ENCODE peak calls at places on chromosome 17, in ten cellular contexts. One of them, this sample, is unnamed.

GRCh38 chr17:30005709-30006320 is 64.4 kb downstream of the EFCAB5 start:
- DNase-seq in activated naive CD8-positive, alpha-beta T cell treated with anti-CD3 and anti-CD28 coated beads, Interleukin-2, amount 50 U/mL, for 24 hours: no peak
- DNase-seq in IMR-90: peak
- DNase-seq in left ventricle myocardium superior: no peak
- DNase-seq in GM20000: no peak
- DNase-seq in A549: no peak
- DNase-seq in natural killer cell treated with Interleukin-12 subunit alpha and Interleukin-12 subunit beta and Interleukin-15 and Interleukin-18, amount 100 ng/mL, for 72 hours: no peak
- DNase-seq in activated gamma-delta T cell: no peak
- DNase-seq in stimulated activated CD4-positive, alpha-beta T cell treated with anti-CD3 and anti-CD28 coated beads, Interleukin-2, amount 100 ng/mL, for 24 hours: no peak
- DNase-seq in NCI-H1105 treated with DMSO at 0.1 percent for 48 hours: no peak
- DNase-seq in this sample: no peak

GRCh38 chr17:38578229-38578628 is 27.5 kb downstream of the SRCIN1 start:
- DNase-seq in stimulated activated CD4-positive, alpha-beta T cell treated with anti-CD3 and anti-CD28 coated beads, Interleukin-2, amount 100 ng/mL, for 24 hours: no peak
- DNase-seq in left ventricle myocardium superior: no peak
- DNase-seq in A549: no peak
- DNase-seq in IMR-90: no peak
- DNase-seq in activated gamma-delta T cell: no peak
- DNase-seq in GM20000: no peak
- DNase-seq in activated naive CD8-positive, alpha-beta T cell treated with anti-CD3 and anti-CD28 coated beads, Interleukin-2, amount 50 U/mL, for 24 hours: no peak
- DNase-seq in NCI-H1105 treated with DMSO at 0.1 percent for 48 hours: no peak
- DNase-seq in natural killer cell treated with Interleukin-12 subunit alpha and Interleukin-12 subunit beta and Interleukin-15 and Interleukin-18, amount 100 ng/mL, for 72 hours: no peak
- DNase-seq in this sample: no peak

GRCh38 chr17:22694362-22695227 is 1002.3 kb downstream of the KCNJ18 start:
- DNase-seq in natural killer cell treated with Interleukin-12 subunit alpha and Interleukin-12 subunit beta and Interleukin-15 and Interleukin-18, amount 100 ng/mL, for 72 hours: no peak
- DNase-seq in activated gamma-delta T cell: no peak
- DNase-seq in GM20000: no peak
- DNase-seq in NCI-H1105 treated with DMSO at 0.1 percent for 48 hours: no peak
- DNase-seq in activated naive CD8-positive, alpha-beta T cell treated with anti-CD3 and anti-CD28 coated beads, Interleukin-2, amount 50 U/mL, for 24 hours: no peak
- DNase-seq in IMR-90: no peak
- DNase-seq in stimulated activated CD4-positive, alpha-beta T cell treated with anti-CD3 and anti-CD28 coated beads, Interleukin-2, amount 100 ng/mL, for 24 hours: no peak
- DNase-seq in A549: no peak
- DNase-seq in left ventricle myocardium superior: no peak
- DNase-seq in this sample: no peak

GRCh38 chr17:15398291-15398690 is 56.9 kb upstream of the TEKT3 start:
- DNase-seq in left ventricle myocardium superior: no peak
- DNase-seq in IMR-90: peak
- DNase-seq in activated gamma-delta T cell: no peak
- DNase-seq in natural killer cell treated with Interleukin-12 subunit alpha and Interleukin-12 subunit beta and Interleukin-15 and Interleukin-18, amount 100 ng/mL, for 72 hours: no peak
- DNase-seq in activated naive CD8-positive, alpha-beta T cell treated with anti-CD3 and anti-CD28 coated beads, Interleukin-2, amount 50 U/mL, for 24 hours: no peak
- DNase-seq in NCI-H1105 treated with DMSO at 0.1 percent for 48 hours: no peak
- DNase-seq in stimulated activated CD4-positive, alpha-beta T cell treated with anti-CD3 and anti-CD28 coated beads, Interleukin-2, amount 100 ng/mL, for 24 hours: no peak
- DNase-seq in A549: no peak
- DNase-seq in GM20000: no peak
- DNase-seq in this sample: no peak

GRCh38 chr17:81720267-81721071 is 8.4 kb downstream of the SLC25A10 start:
- DNase-seq in natural killer cell treated with Interleukin-12 subunit alpha and Interleukin-12 subunit beta and Interleukin-15 and Interleukin-18, amount 100 ng/mL, for 72 hours: no peak
- DNase-seq in GM20000: no peak
- DNase-seq in A549: no peak
- DNase-seq in stimulated activated CD4-positive, alpha-beta T cell treated with anti-CD3 and anti-CD28 coated beads, Interleukin-2, amount 100 ng/mL, for 24 hours: no peak
- DNase-seq in activated naive CD8-positive, alpha-beta T cell treated with anti-CD3 and anti-CD28 coated beads, Interleukin-2, amount 50 U/mL, for 24 hours: no peak
- DNase-seq in left ventricle myocardium superior: no peak
- DNase-seq in IMR-90: no peak
- DNase-seq in activated gamma-delta T cell: no peak
- DNase-seq in NCI-H1105 treated with DMSO at 0.1 percent for 48 hours: no peak
- DNase-seq in this sample: no peak

GRCh38 chr17:8490256-8491023 is 54.8 kb downstream of the NDEL1 start:
- DNase-seq in GM20000: no peak
- DNase-seq in NCI-H1105 treated with DMSO at 0.1 percent for 48 hours: no peak
- DNase-seq in activated gamma-delta T cell: no peak
- DNase-seq in stimulated activated CD4-positive, alpha-beta T cell treated with anti-CD3 and anti-CD28 coated beads, Interleukin-2, amount 100 ng/mL, for 24 hours: no peak
- DNase-seq in activated naive CD8-positive, alpha-beta T cell treated with anti-CD3 and anti-CD28 coated beads, Interleukin-2, amount 50 U/mL, for 24 hours: no peak
- DNase-seq in A549: no peak
- DNase-seq in natural killer cell treated with Interleukin-12 subunit alpha and Interleukin-12 subunit beta and Interleukin-15 and Interleukin-18, amount 100 ng/mL, for 72 hours: no peak
- DNase-seq in left ventricle myocardium superior: no peak
- DNase-seq in IMR-90: no peak
- DNase-seq in this sample: no peak

GRCh38 chr17:75153854-75154194 is 488 bp downstream of the JPT1 start:
- DNase-seq in natural killer cell treated with Interleukin-12 subunit alpha and Interleukin-12 subunit beta and Interleukin-15 and Interleukin-18, amount 100 ng/mL, for 72 hours: no peak
- DNase-seq in stimulated activated CD4-positive, alpha-beta T cell treated with anti-CD3 and anti-CD28 coated beads, Interleukin-2, amount 100 ng/mL, for 24 hours: peak
- DNase-seq in left ventricle myocardium superior: peak
- DNase-seq in IMR-90: no peak
- DNase-seq in A549: no peak
- DNase-seq in GM20000: no peak
- DNase-seq in activated gamma-delta T cell: no peak
- DNase-seq in activated naive CD8-positive, alpha-beta T cell treated with anti-CD3 and anti-CD28 coated beads, Interleukin-2, amount 50 U/mL, for 24 hours: peak
- DNase-seq in NCI-H1105 treated with DMSO at 0.1 percent for 48 hours: peak
- DNase-seq in this sample: no peak

GRCh38 chr17:45287526-45288264 is 25.8 kb upstream of the SPATA32 start:
- DNase-seq in natural killer cell treated with Interleukin-12 subunit alpha and Interleukin-12 subunit beta and Interleukin-15 and Interleukin-18, amount 100 ng/mL, for 72 hours: no peak
- DNase-seq in activated gamma-delta T cell: no peak
- DNase-seq in IMR-90: no peak
- DNase-seq in stimulated activated CD4-positive, alpha-beta T cell treated with anti-CD3 and anti-CD28 coated beads, Interleukin-2, amount 100 ng/mL, for 24 hours: no peak
- DNase-seq in A549: no peak
- DNase-seq in activated naive CD8-positive, alpha-beta T cell treated with anti-CD3 and anti-CD28 coated beads, Interleukin-2, amount 50 U/mL, for 24 hours: no peak
- DNase-seq in NCI-H1105 treated with DMSO at 0.1 percent for 48 hours: peak
- DNase-seq in GM20000: no peak
- DNase-seq in left ventricle myocardium superior: peak
- DNase-seq in this sample: no peak

GRCh38 chr17:44081681-44082080 is 11.1 kb downstream of the G6PC3 start:
- DNase-seq in A549: no peak
- DNase-seq in NCI-H1105 treated with DMSO at 0.1 percent for 48 hours: no peak
- DNase-seq in GM20000: no peak
- DNase-seq in stimulated activated CD4-positive, alpha-beta T cell treated with anti-CD3 and anti-CD28 coated beads, Interleukin-2, amount 100 ng/mL, for 24 hours: no peak
- DNase-seq in activated gamma-delta T cell: no peak
- DNase-seq in left ventricle myocardium superior: no peak
- DNase-seq in activated naive CD8-positive, alpha-beta T cell treated with anti-CD3 and anti-CD28 coated beads, Interleukin-2, amount 50 U/mL, for 24 hours: no peak
- DNase-seq in natural killer cell treated with Interleukin-12 subunit alpha and Interleukin-12 subunit beta and Interleukin-15 and Interleukin-18, amount 100 ng/mL, for 72 hours: no peak
- DNase-seq in IMR-90: no peak
- DNase-seq in this sample: no peak

GRCh38 chr17:67136191-67137025 is 92.1 kb downstream of the CACNG1 start:
- DNase-seq in GM20000: no peak
- DNase-seq in activated naive CD8-positive, alpha-beta T cell treated with anti-CD3 and anti-CD28 coated beads, Interleukin-2, amount 50 U/mL, for 24 hours: no peak
- DNase-seq in natural killer cell treated with Interleukin-12 subunit alpha and Interleukin-12 subunit beta and Interleukin-15 and Interleukin-18, amount 100 ng/mL, for 72 hours: no peak
- DNase-seq in IMR-90: peak
- DNase-seq in left ventricle myocardium superior: no peak
- DNase-seq in activated gamma-delta T cell: no peak
- DNase-seq in NCI-H1105 treated with DMSO at 0.1 percent for 48 hours: no peak
- DNase-seq in stimulated activated CD4-positive, alpha-beta T cell treated with anti-CD3 and anti-CD28 coated beads, Interleukin-2, amount 100 ng/mL, for 24 hours: no peak
- DNase-seq in A549: no peak
- DNase-seq in this sample: no peak

GRCh38 chr17:7835818-7836595 is 2.0 kb downstream of the KDM6B start:
- DNase-seq in activated gamma-delta T cell: peak
- DNase-seq in natural killer cell treated with Interleukin-12 subunit alpha and Interleukin-12 subunit beta and Interleukin-15 and Interleukin-18, amount 100 ng/mL, for 72 hours: peak
- DNase-seq in GM20000: peak
- DNase-seq in left ventricle myocardium superior: peak
- DNase-seq in stimulated activated CD4-positive, alpha-beta T cell treated with anti-CD3 and anti-CD28 coated beads, Interleukin-2, amount 100 ng/mL, for 24 hours: peak
- DNase-seq in A549: peak
- DNase-seq in NCI-H1105 treated with DMSO at 0.1 percent for 48 hours: no peak
- DNase-seq in activated naive CD8-positive, alpha-beta T cell treated with anti-CD3 and anti-CD28 coated beads, Interleukin-2, amount 50 U/mL, for 24 hours: no peak
- DNase-seq in IMR-90: peak
- DNase-seq in this sample: no peak

GRCh38 chr17:491086-492014 is 138.7 kb upstream of the RPH3AL start:
- DNase-seq in activated naive CD8-positive, alpha-beta T cell treated with anti-CD3 and anti-CD28 coated beads, Interleukin-2, amount 50 U/mL, for 24 hours: peak
- DNase-seq in natural killer cell treated with Interleukin-12 subunit alpha and Interleukin-12 subunit beta and Interleukin-15 and Interleukin-18, amount 100 ng/mL, for 72 hours: no peak
- DNase-seq in GM20000: peak
- DNase-seq in NCI-H1105 treated with DMSO at 0.1 percent for 48 hours: no peak
- DNase-seq in stimulated activated CD4-positive, alpha-beta T cell treated with anti-CD3 and anti-CD28 coated beads, Interleukin-2, amount 100 ng/mL, for 24 hours: peak
- DNase-seq in A549: peak
- DNase-seq in left ventricle myocardium superior: peak
- DNase-seq in IMR-90: peak
- DNase-seq in activated gamma-delta T cell: no peak
- DNase-seq in this sample: peak

GRCh38 chr17:62573480-62574117 is 53.9 kb upstream of the MRC2 start:
- DNase-seq in IMR-90: peak
- DNase-seq in left ventricle myocardium superior: no peak
- DNase-seq in NCI-H1105 treated with DMSO at 0.1 percent for 48 hours: no peak
- DNase-seq in GM20000: no peak
- DNase-seq in A549: no peak
- DNase-seq in activated naive CD8-positive, alpha-beta T cell treated with anti-CD3 and anti-CD28 coated beads, Interleukin-2, amount 50 U/mL, for 24 hours: no peak
- DNase-seq in stimulated activated CD4-positive, alpha-beta T cell treated with anti-CD3 and anti-CD28 coated beads, Interleukin-2, amount 100 ng/mL, for 24 hours: no peak
- DNase-seq in activated gamma-delta T cell: no peak
- DNase-seq in natural killer cell treated with Interleukin-12 subunit alpha and Interleukin-12 subunit beta and Interleukin-15 and Interleukin-18, amount 100 ng/mL, for 72 hours: no peak
- DNase-seq in this sample: no peak

GRCh38 chr17:55495239-55495638 is 16.0 kb downstream of the SMIM36 start:
- DNase-seq in activated naive CD8-positive, alpha-beta T cell treated with anti-CD3 and anti-CD28 coated beads, Interleukin-2, amount 50 U/mL, for 24 hours: no peak
- DNase-seq in NCI-H1105 treated with DMSO at 0.1 percent for 48 hours: no peak
- DNase-seq in IMR-90: no peak
- DNase-seq in GM20000: no peak
- DNase-seq in activated gamma-delta T cell: no peak
- DNase-seq in A549: peak
- DNase-seq in left ventricle myocardium superior: no peak
- DNase-seq in natural killer cell treated with Interleukin-12 subunit alpha and Interleukin-12 subunit beta and Interleukin-15 and Interleukin-18, amount 100 ng/mL, for 72 hours: no peak
- DNase-seq in stimulated activated CD4-positive, alpha-beta T cell treated with anti-CD3 and anti-CD28 coated beads, Interleukin-2, amount 100 ng/mL, for 24 hours: no peak
- DNase-seq in this sample: no peak

GRCh38 chr17:81510798-81511549 is 1.6 kb downstream of the ACTG1 start:
- DNase-seq in GM20000: no peak
- DNase-seq in activated naive CD8-positive, alpha-beta T cell treated with anti-CD3 and anti-CD28 coated beads, Interleukin-2, amount 50 U/mL, for 24 hours: no peak
- DNase-seq in left ventricle myocardium superior: peak
- DNase-seq in activated gamma-delta T cell: no peak
- DNase-seq in IMR-90: no peak
- DNase-seq in NCI-H1105 treated with DMSO at 0.1 percent for 48 hours: no peak
- DNase-seq in stimulated activated CD4-positive, alpha-beta T cell treated with anti-CD3 and anti-CD28 coated beads, Interleukin-2, amount 100 ng/mL, for 24 hours: peak
- DNase-seq in natural killer cell treated with Interleukin-12 subunit alpha and Interleukin-12 subunit beta and Interleukin-15 and Interleukin-18, amount 100 ng/mL, for 72 hours: peak
- DNase-seq in A549: no peak
- DNase-seq in this sample: peak

GRCh38 chr17:31314788-31315105 is 893 bp upstream of the EVI2B start:
- DNase-seq in NCI-H1105 treated with DMSO at 0.1 percent for 48 hours: no peak
- DNase-seq in stimulated activated CD4-positive, alpha-beta T cell treated with anti-CD3 and anti-CD28 coated beads, Interleukin-2, amount 100 ng/mL, for 24 hours: no peak
- DNase-seq in activated gamma-delta T cell: no peak
- DNase-seq in IMR-90: no peak
- DNase-seq in GM20000: no peak
- DNase-seq in left ventricle myocardium superior: no peak
- DNase-seq in A549: no peak
- DNase-seq in activated naive CD8-positive, alpha-beta T cell treated with anti-CD3 and anti-CD28 coated beads, Interleukin-2, amount 50 U/mL, for 24 hours: no peak
- DNase-seq in natural killer cell treated with Interleukin-12 subunit alpha and Interleukin-12 subunit beta and Interleukin-15 and Interleukin-18, amount 100 ng/mL, for 72 hours: no peak
- DNase-seq in this sample: no peak

GRCh38 chr17:28684963-28685362 is 23.0 kb downstream of the SUPT6H start:
- DNase-seq in activated naive CD8-positive, alpha-beta T cell treated with anti-CD3 and anti-CD28 coated beads, Interleukin-2, amount 50 U/mL, for 24 hours: no peak
- DNase-seq in A549: peak
- DNase-seq in IMR-90: peak
- DNase-seq in activated gamma-delta T cell: no peak
- DNase-seq in left ventricle myocardium superior: no peak
- DNase-seq in GM20000: no peak
- DNase-seq in natural killer cell treated with Interleukin-12 subunit alpha and Interleukin-12 subunit beta and Interleukin-15 and Interleukin-18, amount 100 ng/mL, for 72 hours: no peak
- DNase-seq in NCI-H1105 treated with DMSO at 0.1 percent for 48 hours: peak
- DNase-seq in stimulated activated CD4-positive, alpha-beta T cell treated with anti-CD3 and anti-CD28 coated beads, Interleukin-2, amount 100 ng/mL, for 24 hours: no peak
- DNase-seq in this sample: no peak

GRCh38 chr17:66422181-66422580 is 119.8 kb downstream of the PRKCA start:
- DNase-seq in NCI-H1105 treated with DMSO at 0.1 percent for 48 hours: no peak
- DNase-seq in GM20000: no peak
- DNase-seq in left ventricle myocardium superior: no peak
- DNase-seq in natural killer cell treated with Interleukin-12 subunit alpha and Interleukin-12 subunit beta and Interleukin-15 and Interleukin-18, amount 100 ng/mL, for 72 hours: no peak
- DNase-seq in activated gamma-delta T cell: no peak
- DNase-seq in IMR-90: peak
- DNase-seq in activated naive CD8-positive, alpha-beta T cell treated with anti-CD3 and anti-CD28 coated beads, Interleukin-2, amount 50 U/mL, for 24 hours: no peak
- DNase-seq in A549: peak
- DNase-seq in stimulated activated CD4-positive, alpha-beta T cell treated with anti-CD3 and anti-CD28 coated beads, Interleukin-2, amount 100 ng/mL, for 24 hours: no peak
- DNase-seq in this sample: no peak

GRCh38 chr17:51461578-51462004 is 201.2 kb downstream of the UTP18 start:
- DNase-seq in activated naive CD8-positive, alpha-beta T cell treated with anti-CD3 and anti-CD28 coated beads, Interleukin-2, amount 50 U/mL, for 24 hours: peak
- DNase-seq in stimulated activated CD4-positive, alpha-beta T cell treated with anti-CD3 and anti-CD28 coated beads, Interleukin-2, amount 100 ng/mL, for 24 hours: peak
- DNase-seq in activated gamma-delta T cell: no peak
- DNase-seq in A549: peak
- DNase-seq in natural killer cell treated with Interleukin-12 subunit alpha and Interleukin-12 subunit beta and Interleukin-15 and Interleukin-18, amount 100 ng/mL, for 72 hours: no peak
- DNase-seq in IMR-90: peak
- DNase-seq in NCI-H1105 treated with DMSO at 0.1 percent for 48 hours: peak
- DNase-seq in left ventricle myocardium superior: peak
- DNase-seq in GM20000: peak
- DNase-seq in this sample: peak

GRCh38 chr17:73874008-73874407 is 229.8 kb upstream of the SDK2 start:
- DNase-seq in GM20000: peak
- DNase-seq in natural killer cell treated with Interleukin-12 subunit alpha and Interleukin-12 subunit beta and Interleukin-15 and Interleukin-18, amount 100 ng/mL, for 72 hours: peak
- DNase-seq in NCI-H1105 treated with DMSO at 0.1 percent for 48 hours: no peak
- DNase-seq in stimulated activated CD4-positive, alpha-beta T cell treated with anti-CD3 and anti-CD28 coated beads, Interleukin-2, amount 100 ng/mL, for 24 hours: no peak
- DNase-seq in left ventricle myocardium superior: no peak
- DNase-seq in A549: peak
- DNase-seq in IMR-90: no peak
- DNase-seq in activated gamma-delta T cell: no peak
- DNase-seq in activated naive CD8-positive, alpha-beta T cell treated with anti-CD3 and anti-CD28 coated beads, Interleukin-2, amount 50 U/mL, for 24 hours: no peak
- DNase-seq in this sample: no peak

GRCh38 chr17:10799407-10799806 is 4.5 kb downstream of the TMEM238L start:
- DNase-seq in left ventricle myocardium superior: no peak
- DNase-seq in natural killer cell treated with Interleukin-12 subunit alpha and Interleukin-12 subunit beta and Interleukin-15 and Interleukin-18, amount 100 ng/mL, for 72 hours: no peak
- DNase-seq in stimulated activated CD4-positive, alpha-beta T cell treated with anti-CD3 and anti-CD28 coated beads, Interleukin-2, amount 100 ng/mL, for 24 hours: no peak
- DNase-seq in activated naive CD8-positive, alpha-beta T cell treated with anti-CD3 and anti-CD28 coated beads, Interleukin-2, amount 50 U/mL, for 24 hours: no peak
- DNase-seq in IMR-90: no peak
- DNase-seq in GM20000: no peak
- DNase-seq in activated gamma-delta T cell: no peak
- DNase-seq in NCI-H1105 treated with DMSO at 0.1 percent for 48 hours: no peak
- DNase-seq in A549: no peak
- DNase-seq in this sample: no peak

GRCh38 chr17:7282752-7283321 is 1.3 kb downstream of the SLC2A4 start:
- DNase-seq in activated gamma-delta T cell: no peak
- DNase-seq in NCI-H1105 treated with DMSO at 0.1 percent for 48 hours: no peak
- DNase-seq in GM20000: peak
- DNase-seq in IMR-90: no peak
- DNase-seq in A549: no peak
- DNase-seq in stimulated activated CD4-positive, alpha-beta T cell treated with anti-CD3 and anti-CD28 coated beads, Interleukin-2, amount 100 ng/mL, for 24 hours: no peak
- DNase-seq in left ventricle myocardium superior: no peak
- DNase-seq in activated naive CD8-positive, alpha-beta T cell treated with anti-CD3 and anti-CD28 coated beads, Interleukin-2, amount 50 U/mL, for 24 hours: peak
- DNase-seq in natural killer cell treated with Interleukin-12 subunit alpha and Interleukin-12 subunit beta and Interleukin-15 and Interleukin-18, amount 100 ng/mL, for 72 hours: no peak
- DNase-seq in this sample: no peak

GRCh38 chr17:38867179-38867994 is 2.5 kb upstream of the LASP1 start:
- DNase-seq in stimulated activated CD4-positive, alpha-beta T cell treated with anti-CD3 and anti-CD28 coated beads, Interleukin-2, amount 100 ng/mL, for 24 hours: peak
- DNase-seq in IMR-90: peak
- DNase-seq in A549: peak
- DNase-seq in NCI-H1105 treated with DMSO at 0.1 percent for 48 hours: peak
- DNase-seq in activated gamma-delta T cell: no peak
- DNase-seq in natural killer cell treated with Interleukin-12 subunit alpha and Interleukin-12 subunit beta and Interleukin-15 and Interleukin-18, amount 100 ng/mL, for 72 hours: no peak
- DNase-seq in activated naive CD8-positive, alpha-beta T cell treated with anti-CD3 and anti-CD28 coated beads, Interleukin-2, amount 50 U/mL, for 24 hours: peak
- DNase-seq in left ventricle myocardium superior: peak
- DNase-seq in GM20000: no peak
- DNase-seq in this sample: peak

GRCh38 chr17:70369296-70369855 is 200.0 kb downstream of the KCNJ2 start:
- DNase-seq in GM20000: no peak
- DNase-seq in stimulated activated CD4-positive, alpha-beta T cell treated with anti-CD3 and anti-CD28 coated beads, Interleukin-2, amount 100 ng/mL, for 24 hours: no peak
- DNase-seq in left ventricle myocardium superior: no peak
- DNase-seq in activated gamma-delta T cell: no peak
- DNase-seq in activated naive CD8-positive, alpha-beta T cell treated with anti-CD3 and anti-CD28 coated beads, Interleukin-2, amount 50 U/mL, for 24 hours: no peak
- DNase-seq in IMR-90: no peak
- DNase-seq in NCI-H1105 treated with DMSO at 0.1 percent for 48 hours: no peak
- DNase-seq in A549: no peak
- DNase-seq in natural killer cell treated with Interleukin-12 subunit alpha and Interleukin-12 subunit beta and Interleukin-15 and Interleukin-18, amount 100 ng/mL, for 72 hours: no peak
- DNase-seq in this sample: no peak

GRCh38 chr17:21176996-21177395 is 37.0 kb downstream of the TMEM11 start:
- DNase-seq in GM20000: no peak
- DNase-seq in activated naive CD8-positive, alpha-beta T cell treated with anti-CD3 and anti-CD28 coated beads, Interleukin-2, amount 50 U/mL, for 24 hours: no peak
- DNase-seq in IMR-90: no peak
- DNase-seq in activated gamma-delta T cell: no peak
- DNase-seq in NCI-H1105 treated with DMSO at 0.1 percent for 48 hours: no peak
- DNase-seq in natural killer cell treated with Interleukin-12 subunit alpha and Interleukin-12 subunit beta and Interleukin-15 and Interleukin-18, amount 100 ng/mL, for 72 hours: no peak
- DNase-seq in A549: no peak
- DNase-seq in left ventricle myocardium superior: no peak
- DNase-seq in stimulated activated CD4-positive, alpha-beta T cell treated with anti-CD3 and anti-CD28 coated beads, Interleukin-2, amount 100 ng/mL, for 24 hours: no peak
- DNase-seq in this sample: no peak

GRCh38 chr17:7856081-7856791 is 1.1 kb downstream of the NAA38 start:
- DNase-seq in NCI-H1105 treated with DMSO at 0.1 percent for 48 hours: no peak
- DNase-seq in left ventricle myocardium superior: peak
- DNase-seq in A549: no peak
- DNase-seq in stimulated activated CD4-positive, alpha-beta T cell treated with anti-CD3 and anti-CD28 coated beads, Interleukin-2, amount 100 ng/mL, for 24 hours: peak
- DNase-seq in GM20000: no peak
- DNase-seq in IMR-90: no peak
- DNase-seq in activated naive CD8-positive, alpha-beta T cell treated with anti-CD3 and anti-CD28 coated beads, Interleukin-2, amount 50 U/mL, for 24 hours: no peak
- DNase-seq in natural killer cell treated with Interleukin-12 subunit alpha and Interleukin-12 subunit beta and Interleukin-15 and Interleukin-18, amount 100 ng/mL, for 72 hours: no peak
- DNase-seq in activated gamma-delta T cell: no peak
- DNase-seq in this sample: no peak

GRCh38 chr17:60526726-60527125 is 684 bp upstream of the APPBP2 start:
- DNase-seq in stimulated activated CD4-positive, alpha-beta T cell treated with anti-CD3 and anti-CD28 coated beads, Interleukin-2, amount 100 ng/mL, for 24 hours: no peak
- DNase-seq in NCI-H1105 treated with DMSO at 0.1 percent for 48 hours: no peak
- DNase-seq in A549: no peak
- DNase-seq in IMR-90: peak
- DNase-seq in GM20000: no peak
- DNase-seq in activated gamma-delta T cell: no peak
- DNase-seq in natural killer cell treated with Interleukin-12 subunit alpha and Interleukin-12 subunit beta and Interleukin-15 and Interleukin-18, amount 100 ng/mL, for 72 hours: no peak
- DNase-seq in activated naive CD8-positive, alpha-beta T cell treated with anti-CD3 and anti-CD28 coated beads, Interleukin-2, amount 50 U/mL, for 24 hours: no peak
- DNase-seq in left ventricle myocardium superior: no peak
- DNase-seq in this sample: no peak

GRCh38 chr17:2853722-2854580 is 57.7 kb downstream of the RAP1GAP2 start:
- DNase-seq in natural killer cell treated with Interleukin-12 subunit alpha and Interleukin-12 subunit beta and Interleukin-15 and Interleukin-18, amount 100 ng/mL, for 72 hours: peak
- DNase-seq in GM20000: peak
- DNase-seq in activated naive CD8-positive, alpha-beta T cell treated with anti-CD3 and anti-CD28 coated beads, Interleukin-2, amount 50 U/mL, for 24 hours: peak
- DNase-seq in activated gamma-delta T cell: no peak
- DNase-seq in NCI-H1105 treated with DMSO at 0.1 percent for 48 hours: peak
- DNase-seq in stimulated activated CD4-positive, alpha-beta T cell treated with anti-CD3 and anti-CD28 coated beads, Interleukin-2, amount 100 ng/mL, for 24 hours: peak
- DNase-seq in left ventricle myocardium superior: peak
- DNase-seq in IMR-90: no peak
- DNase-seq in A549: peak
- DNase-seq in this sample: no peak